ENCODE peak calls at places on chromosomes 4 and X, in four cellular contexts. D is HCT116, W is H1, J is fibroblast of lung. O is an unnamed sample. For H3K79me2, the result is how much of the 10 kb centered on the place peaks cover.

GRCh38 chrX:34810911-34811310 is 131.7 kb upstream of the FAM47B start:
- DNase-seq in D (no peak), W (no peak), J (no peak), O (no peak)

GRCh38 chr4:23920716-23921446 is 31.0 kb upstream of the PPARGC1A start:
- DNase-seq in W (no peak), J (no peak), D (no peak), O (no peak)

GRCh38 chr4:11777447-11777846 is 348.8 kb upstream of the HS3ST1 start:
- DNase-seq in W (no peak), J (no peak), D (no peak), O (no peak)

GRCh38 chr4:84681488-84682274 is 98.8 kb downstream of the CDS1 start:
- DNase-seq in D (no peak), J (peak), W (no peak), O (peak)

GRCh38 chr4:183757105-183757504 is 98.0 kb downstream of the TRAPPC11 start:
- DNase-seq in D (no peak), W (no peak), J (no peak), O (no peak)

GRCh38 chrX:22399793-22400192 is 127.1 kb downstream of the CBLL2 start:
- DNase-seq in W (no peak), J (peak), D (peak), O (peak)

GRCh38 chr4:103046416-103047290 is 27.1 kb upstream of the SLC9B1 start:
- DNase-seq in W (no peak), J (peak), D (peak), O (peak)

GRCh38 chr4:16687845-16688244 is 210.6 kb downstream of the LDB2 start:
- DNase-seq in D (no peak), J (no peak), W (no peak), O (no peak)

GRCh38 chr4:15345134-15345533 is 82.7 kb upstream of the C1QTNF7 start:
- DNase-seq in W (no peak), D (no peak), J (no peak), O (no peak)

GRCh38 chrX:11566814-11567213 is 98.9 kb downstream of the ARHGAP6 start:
- DNase-seq in W (no peak), J (no peak), D (no peak), O (no peak)

GRCh38 chr4:149409186-149410056 is 406.2 kb downstream of the IQCM start:
- DNase-seq in D (peak), J (peak), W (no peak), O (no peak)

GRCh38 chr4:1239949-1240305 is 9.0 kb downstream of the CTBP1 start:
- DNase-seq in D (no peak), J (no peak), W (no peak), O (no peak)
- H3K79me2 ChIP-seq in D (half or more), J (half or more), W (under half), O (half or more)

GRCh38 chr4:164571593-164572385 is 182.1 kb upstream of the SMIM31 start:
- DNase-seq in J (no peak), D (no peak), W (no peak), O (no peak)
- H3K4me2 ChIP-seq in J (no peak), D (no peak), W (no peak), O (no peak)

GRCh38 chr4:109025471-109026076 is 262.7 kb upstream of the ETNPPL start:
- DNase-seq in J (no peak), D (no peak), W (no peak), O (no peak)
- H2AFZ ChIP-seq in J (no peak), D (no peak), W (no peak), O (no peak)

GRCh38 chr4:6705638-6706037 is 4.0 kb downstream of the MRFAP1L1 start:
- DNase-seq in W (no peak), J (no peak), D (no peak), O (no peak)
- H3K79me2 ChIP-seq in W (under half), J (under half), D (under half), O (half or more)